ENCODE peak calls at places on chromosomes 6 and 20, in five cellular contexts. One of them, this sample, is unnamed.

GRCh38 chr20:34713194-34713943 is 9.2 kb downstream of the TP53INP2 start:
- DNase-seq in WTC11: no peak
- DNase-seq in H1: no peak
- DNase-seq in K562: peak
- DNase-seq in GM12878: peak
- DNase-seq in this sample: peak

GRCh38 chr6:141110486-141110885 is 1022.2 kb upstream of the GJE1 start:
- DNase-seq in WTC11: no peak
- DNase-seq in H1: no peak
- DNase-seq in K562: no peak
- DNase-seq in GM12878: no peak
- DNase-seq in this sample: no peak

GRCh38 chr20:41617059-41617921 is 887 bp downstream of the CHD6 start:
- DNase-seq in WTC11: peak
- DNase-seq in H1: no peak
- DNase-seq in K562: peak
- DNase-seq in GM12878: no peak
- DNase-seq in this sample: peak

GRCh38 chr6:130965657-130966056 is 97.4 kb downstream of the EPB41L2 start:
- DNase-seq in WTC11: no peak
- DNase-seq in H1: no peak
- DNase-seq in K562: no peak
- DNase-seq in GM12878: no peak
- DNase-seq in this sample: no peak

GRCh38 chr6:34086558-34086957 is 59.3 kb downstream of the GRM4 start:
- DNase-seq in WTC11: no peak
- DNase-seq in H1: no peak
- DNase-seq in K562: no peak
- DNase-seq in GM12878: no peak
- DNase-seq in this sample: no peak

GRCh38 chr6:53358440-53359087 is 9.8 kb upstream of the ELOVL5 start:
- DNase-seq in WTC11: no peak
- DNase-seq in H1: no peak
- DNase-seq in K562: no peak
- DNase-seq in GM12878: no peak
- DNase-seq in this sample: no peak

GRCh38 chr6:18263561-18264337 is 581 bp downstream of the DEK start:
- DNase-seq in WTC11: no peak
- DNase-seq in H1: no peak
- DNase-seq in K562: peak
- DNase-seq in GM12878: no peak
- DNase-seq in this sample: no peak

GRCh38 chr20:62117658-62118057 is 4.6 kb upstream of the LSM14B start:
- DNase-seq in WTC11: no peak
- DNase-seq in H1: no peak
- DNase-seq in K562: no peak
- DNase-seq in GM12878: no peak
- DNase-seq in this sample: no peak

GRCh38 chr6:46491789-46492547 is 719 bp upstream of the RCAN2 start:
- DNase-seq in WTC11: peak
- DNase-seq in H1: no peak
- DNase-seq in K562: no peak
- DNase-seq in GM12878: no peak
- DNase-seq in this sample: peak

DNA sequence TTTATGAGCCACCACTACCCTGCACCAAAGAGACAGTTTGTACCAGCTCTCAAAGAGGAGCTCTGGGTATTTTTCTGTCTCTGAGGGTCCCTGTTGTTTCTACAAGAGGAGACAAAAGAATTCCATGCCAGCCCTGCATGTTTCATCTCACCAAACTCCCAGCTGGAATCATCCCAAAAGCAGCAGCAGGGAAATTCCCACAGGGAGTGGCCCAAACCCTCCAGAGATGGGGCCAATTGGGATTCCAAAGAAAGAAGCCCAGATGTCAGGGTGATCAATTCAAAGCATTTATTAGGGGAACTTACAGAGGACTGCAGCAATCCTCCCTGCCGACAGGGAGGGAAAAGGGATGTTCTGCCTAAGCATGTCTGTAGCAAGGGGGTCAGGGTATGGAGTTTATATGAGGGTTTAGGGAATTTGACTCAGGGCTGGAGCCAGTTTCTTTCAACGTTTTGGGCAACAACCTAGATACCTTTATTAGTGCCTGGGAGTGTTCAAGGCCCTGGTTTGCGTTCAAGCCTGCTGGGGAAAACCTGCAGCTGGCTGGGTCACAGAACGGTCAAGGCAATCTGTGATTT is 47.2 kb downstream of the MUC22 start:
- DNase-seq in WTC11: no peak
- DNase-seq in H1: no peak
- DNase-seq in K562: no peak
- DNase-seq in GM12878: no peak
- DNase-seq in this sample: no peak
- TF ChIP-seq ATF2 in WTC11: no peak
- TF ChIP-seq ATF2 in H1: no peak
- TF ChIP-seq ATF2 in K562: no peak
- TF ChIP-seq ATF2 in GM12878: no peak
- TF ChIP-seq ATF2 in this sample: no peak

DNA sequence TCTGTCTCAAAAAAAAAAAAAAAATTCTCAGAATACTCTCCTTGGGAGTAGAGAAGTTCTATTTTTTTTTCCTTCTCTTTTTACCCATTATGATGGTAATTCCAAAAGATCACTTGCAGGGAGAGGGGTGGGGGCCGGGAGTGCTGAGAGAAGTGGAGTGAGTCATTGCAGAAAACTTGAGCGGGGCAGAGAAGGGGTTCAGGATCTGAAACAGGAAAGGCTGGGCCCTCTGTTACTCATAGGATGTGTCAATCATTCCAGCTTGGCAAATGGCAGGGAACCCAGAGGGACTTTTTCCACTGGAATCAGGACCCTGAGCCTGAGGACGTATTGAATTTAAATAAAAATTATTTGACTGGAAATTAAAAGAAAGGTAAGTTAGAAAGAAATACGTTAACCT is 111.4 kb upstream of the ARMC2 start:
- DNase-seq in WTC11: peak
- DNase-seq in H1: peak
- DNase-seq in K562: peak
- DNase-seq in GM12878: no peak
- DNase-seq in this sample: peak
- TF ChIP-seq SP1 in WTC11: no peak
- TF ChIP-seq SP1 in H1: no peak
- TF ChIP-seq SP1 in K562: no peak
- TF ChIP-seq SP1 in GM12878: no peak
- TF ChIP-seq SP1 in this sample: no peak

GRCh38 chr6:71420693-71421328 is 132.2 kb downstream of the OGFRL1 start:
- DNase-seq in WTC11: peak
- DNase-seq in H1: peak
- DNase-seq in K562: no peak
- DNase-seq in GM12878: no peak
- DNase-seq in this sample: no peak

GRCh38 chr6:71419954-71420692 is 131.5 kb downstream of the OGFRL1 start:
- DNase-seq in WTC11: no peak
- DNase-seq in H1: no peak
- DNase-seq in K562: no peak
- DNase-seq in GM12878: no peak
- DNase-seq in this sample: no peak

GRCh38 chr6:71421611-71422010 is 133.0 kb downstream of the OGFRL1 start:
- DNase-seq in WTC11: no peak
- DNase-seq in H1: no peak
- DNase-seq in K562: no peak
- DNase-seq in GM12878: no peak
- DNase-seq in this sample: no peak

GRCh38 chr6:71414486-71414885 is 125.9 kb downstream of the OGFRL1 start:
- DNase-seq in WTC11: no peak
- DNase-seq in H1: no peak
- DNase-seq in K562: no peak
- DNase-seq in GM12878: no peak
- DNase-seq in this sample: no peak

GRCh38 chr6:71419217-71419953 is 130.8 kb downstream of the OGFRL1 start:
- DNase-seq in WTC11: no peak
- DNase-seq in H1: no peak
- DNase-seq in K562: no peak
- DNase-seq in GM12878: no peak
- DNase-seq in this sample: no peak
- TF ChIP-seq ATF2 in WTC11: no peak
- TF ChIP-seq ATF2 in H1: no peak
- TF ChIP-seq ATF2 in K562: no peak
- TF ChIP-seq ATF2 in GM12878: no peak
- TF ChIP-seq ATF2 in this sample: no peak

DNA sequence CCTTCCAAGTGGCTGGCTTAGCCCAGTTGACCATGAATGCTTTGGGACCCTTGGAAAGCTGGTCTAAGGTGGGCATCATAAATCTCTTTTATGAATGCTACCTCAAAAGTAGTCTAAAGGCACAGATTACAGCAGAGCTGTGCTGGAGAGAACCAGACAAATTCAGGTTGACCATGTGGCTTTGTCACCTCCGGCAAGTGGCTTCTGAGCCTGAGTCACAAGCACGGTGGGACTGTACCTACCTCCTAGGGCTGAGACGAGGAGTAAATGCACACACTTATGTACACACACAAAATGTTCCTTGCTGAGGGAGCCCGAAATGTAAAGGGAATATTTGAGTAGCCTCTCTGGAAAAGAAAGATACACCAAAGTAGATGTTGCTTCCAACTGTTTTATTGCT is 155.9 kb downstream of the NFATC2 start:
- DNase-seq in WTC11: no peak
- DNase-seq in H1: no peak
- DNase-seq in K562: no peak
- DNase-seq in GM12878: no peak
- DNase-seq in this sample: no peak
- TF ChIP-seq SP1 in WTC11: no peak
- TF ChIP-seq SP1 in H1: no peak
- TF ChIP-seq SP1 in K562: no peak
- TF ChIP-seq SP1 in GM12878: no peak
- TF ChIP-seq SP1 in this sample: no peak

GRCh38 chr6:101444717-101445116 is 51.2 kb downstream of the GRIK2 start:
- DNase-seq in WTC11: no peak
- DNase-seq in H1: no peak
- DNase-seq in K562: no peak
- DNase-seq in GM12878: no peak
- DNase-seq in this sample: no peak
- TF ChIP-seq ATF2 in WTC11: no peak
- TF ChIP-seq ATF2 in H1: no peak
- TF ChIP-seq ATF2 in K562: no peak
- TF ChIP-seq ATF2 in GM12878: no peak
- TF ChIP-seq ATF2 in this sample: no peak

DNA sequence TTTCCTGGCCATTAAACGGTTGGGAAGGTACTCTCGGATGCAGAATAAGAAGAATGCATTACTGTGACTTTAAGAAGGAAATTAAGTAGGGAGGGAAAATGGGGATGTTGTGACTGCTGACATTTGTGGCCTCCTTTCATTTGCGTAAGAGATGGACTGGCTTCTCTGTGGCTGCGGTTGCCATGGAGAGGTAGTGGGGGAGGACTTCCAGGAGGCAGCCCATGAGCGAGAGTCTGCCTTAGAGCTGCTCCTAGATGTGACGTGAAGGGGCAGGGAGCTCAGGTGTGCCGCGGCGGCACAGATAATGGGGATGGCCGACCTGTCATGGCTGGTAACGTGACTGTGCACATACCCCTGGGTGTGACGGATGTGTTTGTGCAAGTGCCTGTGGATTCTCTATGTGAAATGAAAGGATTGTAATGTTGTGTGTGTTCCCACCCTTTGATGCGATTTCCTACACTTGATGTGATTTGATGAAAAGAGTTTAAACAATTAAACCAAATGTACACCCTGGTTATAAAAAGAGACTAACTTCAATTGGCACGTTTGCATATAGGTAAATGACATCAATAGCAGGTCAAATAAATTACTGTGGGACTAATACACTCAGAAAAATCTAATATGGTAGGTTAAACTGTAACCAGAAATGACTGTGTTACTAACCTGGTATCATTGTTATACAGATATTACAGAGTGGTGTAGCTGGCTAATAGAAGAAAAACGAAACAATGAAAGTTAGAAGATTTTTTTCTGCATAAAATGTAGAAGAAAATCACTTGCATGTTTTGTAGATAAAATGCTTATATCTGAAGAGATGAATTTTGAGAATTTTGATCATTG is 48.9 kb downstream of the HIVEP1 start:
- DNase-seq in WTC11: peak
- DNase-seq in H1: peak
- DNase-seq in K562: peak
- DNase-seq in GM12878: peak
- DNase-seq in this sample: no peak
- TF ChIP-seq SP1 in WTC11: no peak
- TF ChIP-seq SP1 in H1: no peak
- TF ChIP-seq SP1 in K562: no peak
- TF ChIP-seq SP1 in GM12878: peak
- TF ChIP-seq SP1 in this sample: no peak

GRCh38 chr6:80642452-80642851 is 536.0 kb downstream of the BCKDHB start:
- DNase-seq in WTC11: no peak
- DNase-seq in H1: no peak
- DNase-seq in K562: no peak
- DNase-seq in GM12878: no peak
- DNase-seq in this sample: no peak

GRCh38 chr6:80638222-80639055 is 532.0 kb downstream of the BCKDHB start:
- DNase-seq in WTC11: no peak
- DNase-seq in H1: peak
- DNase-seq in K562: no peak
- DNase-seq in GM12878: peak
- DNase-seq in this sample: peak

GRCh38 chr6:80641591-80641990 is 535.1 kb downstream of the BCKDHB start:
- DNase-seq in WTC11: no peak
- DNase-seq in H1: no peak
- DNase-seq in K562: no peak
- DNase-seq in GM12878: no peak
- DNase-seq in this sample: no peak

GRCh38 chr6:80639243-80639642 is 532.8 kb downstream of the BCKDHB start:
- DNase-seq in WTC11: no peak
- DNase-seq in H1: no peak
- DNase-seq in K562: no peak
- DNase-seq in GM12878: no peak
- DNase-seq in this sample: no peak

DNA sequence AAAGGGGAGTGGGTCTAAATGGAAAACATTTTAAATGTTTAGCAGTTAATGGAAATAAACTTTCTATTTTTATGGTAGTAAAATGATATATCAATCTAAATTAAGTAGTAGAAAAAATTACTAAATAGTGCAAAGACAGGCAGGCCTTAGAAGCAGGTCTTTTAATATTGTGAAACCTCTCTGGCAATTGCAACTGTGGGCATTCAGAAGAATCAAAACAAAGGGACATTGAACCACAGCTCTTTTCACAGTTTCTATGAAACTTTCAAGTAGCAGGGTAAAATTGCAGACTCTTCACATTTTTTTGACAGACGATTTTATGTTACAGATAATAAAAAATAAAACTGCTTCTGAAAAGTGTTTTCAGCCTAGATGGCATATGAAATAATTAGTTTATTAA is 533.7 kb downstream of the BCKDHB start:
- DNase-seq in WTC11: no peak
- DNase-seq in H1: no peak
- DNase-seq in K562: no peak
- DNase-seq in GM12878: no peak
- DNase-seq in this sample: no peak
- TF ChIP-seq ATF2 in WTC11: no peak
- TF ChIP-seq ATF2 in H1: no peak
- TF ChIP-seq ATF2 in K562: no peak
- TF ChIP-seq ATF2 in GM12878: no peak
- TF ChIP-seq ATF2 in this sample: no peak